ENCODE peak calls at places on chromosome 9, in four cellular contexts. O is mesendoderm, X is HT1080, M is neuronal stem cell. N is an unnamed sample.

GRCh38 chr9:89234636-89235035 is 56.0 kb upstream of the SHC3 start:
- DNase-seq in O (no peak), M (no peak), X (no peak), N (peak; percentile 41)

GRCh38 chr9:37309136-37309535 is 113.4 kb upstream of the GRHPR start:
- DNase-seq in X (no peak), M (no peak), O (peak; percentile 72), N (no peak)

GRCh38 chr9:112866662-112867274 is 23.9 kb downstream of the SLC46A2 start:
- DNase-seq in X (peak; percentile 81), O (peak; percentile 95), M (no peak), N (no peak)

GRCh38 chr9:136252281-136252680 is 6.7 kb upstream of the QSOX2 start:
- DNase-seq in X (no peak), M (no peak), O (no peak), N (no peak)

GRCh38 chr9:70668751-70669150 is 254.3 kb upstream of the KLF9 start:
- DNase-seq in M (no peak), X (no peak), O (no peak), N (no peak)

GRCh38 chr9:70257991-70258691 is 637 bp upstream of the SMC5 start:
- DNase-seq in M (peak; percentile 36), X (no peak), O (peak; percentile 80), N (peak; percentile 15)

GRCh38 chr9:2874001-2874750 is 30.3 kb upstream of the PUM3 start:
- DNase-seq in X (no peak), O (no peak), M (no peak), N (no peak)

GRCh38 chr9:125682340-125682739 is 24.7 kb downstream of the MAPKAP1 start:
- DNase-seq in X (no peak), O (no peak), M (no peak), N (no peak)

GRCh38 chr9:89243296-89244061 is 64.9 kb upstream of the SHC3 start:
- DNase-seq in O (no peak), X (no peak), M (no peak), N (no peak)

N was measured in endothelial cell.